ENCODE peak calls at places on chromosome 11, in four cellular contexts. N is AG04450, A is body of pancreas, H is left lung. Y is an unnamed sample.

GRCh38 chr11:111691731-111692130 is 74.5 kb downstream of the PPP2R1B start:
- DNase-seq in N (no peak), A (no peak), H (no peak), Y (no peak)

GRCh38 chr11:2933376-2934056 is 4.3 kb upstream of the PHLDA2 start:
- DNase-seq in N (peak), A (peak), H (peak), Y (no peak)

GRCh38 chr11:46513934-46514342 is 79.9 kb downstream of the AMBRA1 start:
- DNase-seq in N (peak), A (peak), H (no peak), Y (peak)

GRCh38 chr11:64419257-64419790 is 60.4 kb downstream of the RPS6KA4 start:
- DNase-seq in N (no peak), A (no peak), H (no peak), Y (no peak)

GRCh38 chr11:8814209-8814922 is 96.6 kb upstream of the AKIP1 start:
- DNase-seq in N (no peak), A (no peak), H (no peak), Y (no peak)

GRCh38 chr11:78359921-78360320 is 57.7 kb downstream of the GAB2 start:
- DNase-seq in N (no peak), A (no peak), H (no peak), Y (no peak)

GRCh38 chr11:68441466-68442230 is 18.9 kb upstream of the PPP6R3 start:
- DNase-seq in N (no peak), A (no peak), H (peak), Y (no peak)

GRCh38 chr11:47282462-47282861 is 12.5 kb downstream of the MADD start:
- DNase-seq in N (no peak), A (no peak), H (no peak), Y (no peak)

GRCh38 chr11:45169310-45170072 is 23.1 kb downstream of the PRDM11 start:
- DNase-seq in N (no peak), A (no peak), H (no peak), Y (no peak)

GRCh38 chr11:36162909-36163434 is 126.3 kb downstream of the COMMD9 start:
- DNase-seq in N (no peak), A (no peak), H (no peak), Y (peak)

GRCh38 chr11:45347343-45347742 is 61.2 kb upstream of the SYT13 start:
- DNase-seq in N (no peak), A (no peak), H (no peak), Y (no peak)